ENCODE peak calls at places on chromosome 6, in ten cellular contexts. T is Right ventricle myocardium superior; Q is B cell; N is stromal cell of bone marrow; V is aorta; U is naive thymus-derived CD8-positive, alpha-beta T cell; A is nephron progenitor cell; W is stimulated activated CD4-positive, alpha-beta T cell treated with anti-CD3 and anti-CD28 coated beads, Interleukin-1b, Interleukin-23, amount 100 ng/mL, for 1 hour; S is EL; X is H4. M is an unnamed sample.

GRCh38 chr6:35310265-35310831 is 12.7 kb downstream of the DEF6 start:
- DNase-seq in T (no peak), A (no peak), X (no peak), N (no peak), U (no peak), W (no peak), V (no peak), S (no peak), Q (no peak), M (no peak)

GRCh38 chr6:112437053-112437452 is 89.9 kb downstream of the RFPL4B start:
- DNase-seq in A (peak; percentile 3), Q (no peak), X (no peak), S (no peak), T (no peak), U (no peak), W (no peak), N (no peak), V (no peak), M (no peak)

GRCh38 chr6:147826698-147827097 is 318.2 kb downstream of the SAMD5 start:
- DNase-seq in U (no peak), V (no peak), T (no peak), Q (no peak), A (no peak), N (no peak), W (no peak), S (no peak), X (no peak), M (no peak)

GRCh38 chr6:35297541-35298481 is at the start of gene DEF6:
- DNase-seq in W (peak; percentile 76), T (peak; percentile 89), A (peak; percentile 82), S (peak; percentile 74), U (peak; percentile 88), X (no peak), N (no peak), V (peak; percentile 87), Q (peak; percentile 89), M (peak; percentile 66)

GRCh38 chr6:33958863-33959651 is 155.3 kb upstream of the MLN start:
- DNase-seq in W (no peak), S (no peak), V (no peak), X (no peak), T (no peak), Q (no peak), U (no peak), N (no peak), A (no peak), M (no peak)

GRCh38 chr6:80553071-80553740 is 446.7 kb downstream of the BCKDHB start:
- DNase-seq in W (no peak), A (no peak), N (no peak), X (no peak), U (no peak), V (no peak), S (no peak), T (no peak), Q (no peak), M (no peak)

GRCh38 chr6:89830385-89830809 is 717 bp downstream of the CASP8AP2 start:
- DNase-seq in N (no peak), A (no peak), U (no peak), X (no peak), T (no peak), W (no peak), S (peak; percentile 14), V (no peak), Q (no peak), M (no peak)

GRCh38 chr6:15716889-15717288 is 54.1 kb upstream of the DTNBP1 start:
- DNase-seq in S (no peak), A (no peak), N (no peak), X (no peak), T (no peak), U (no peak), W (no peak), Q (no peak), V (no peak), M (no peak)

GRCh38 chr6:6315660-6316059 is 4.8 kb downstream of the F13A1 start:
- DNase-seq in U (no peak), X (peak; percentile 28), A (peak; percentile 61), V (no peak), Q (peak; percentile 21), W (no peak), T (no peak), N (peak; percentile 29), S (peak; percentile 28), M (no peak)

GRCh38 chr6:154414021-154414813 is 57.6 kb upstream of the IPCEF1 start:
- DNase-seq in Q (no peak), S (peak; percentile 79), V (no peak), U (no peak), X (no peak), W (no peak), A (no peak), T (no peak), N (no peak), M (peak; percentile 43)

GRCh38 chr6:154590770-154591169 is 80.3 kb upstream of the CNKSR3 start:
- DNase-seq in V (no peak), T (no peak), X (no peak), U (no peak), S (no peak), W (no peak), A (no peak), Q (no peak), N (no peak), M (no peak)

GRCh38 chr6:53813801-53814200 is 19.0 kb downstream of the LRRC1 start:
- DNase-seq in T (no peak), A (no peak), X (no peak), V (no peak), N (no peak), W (no peak), Q (no peak), U (no peak), S (no peak), M (no peak)

GRCh38 chr6:15406452-15406851 is 160.6 kb downstream of the JARID2 start:
- DNase-seq in W (no peak), Q (no peak), S (no peak), N (no peak), U (no peak), X (no peak), T (no peak), A (no peak), V (no peak), M (no peak)

GRCh38 chr6:169832247-169832948 is 81.0 kb downstream of the ERMARD start:
- DNase-seq in A (no peak), S (no peak), T (no peak), Q (no peak), X (no peak), U (no peak), V (no peak), N (no peak), W (no peak), M (no peak)

GRCh38 chr6:15474196-15474595 is 188.6 kb downstream of the DTNBP1 start:
- DNase-seq in U (no peak), X (no peak), W (no peak), V (no peak), S (peak; percentile 84), T (no peak), A (no peak), Q (no peak), N (no peak), M (no peak)

GRCh38 chr6:37058084-37058586 is 52.7 kb downstream of the FGD2 start:
- DNase-seq in V (no peak), T (no peak), U (no peak), A (no peak), X (no peak), N (no peak), W (no peak), Q (no peak), S (peak; percentile 54), M (no peak)

GRCh38 chr6:56714982-56715456 is 72.3 kb upstream of the DST start:
- DNase-seq in U (no peak), A (no peak), T (no peak), V (no peak), W (no peak), Q (no peak), N (peak; percentile 54), S (peak; percentile 98), X (peak; percentile 96), M (no peak)

GRCh38 chr6:143579703-143580102 is 68.2 kb upstream of the FUCA2 start:
- DNase-seq in U (no peak), T (peak; percentile 54), N (peak; percentile 69), W (no peak), X (no peak), S (peak; percentile 89), Q (no peak), A (no peak), V (peak; percentile 85), M (peak; percentile 78)

GRCh38 chr6:45477785-45478184 is 100.1 kb upstream of the SUPT3H start:
- DNase-seq in V (no peak), T (no peak), U (no peak), Q (no peak), W (no peak), X (no peak), S (no peak), N (no peak), A (no peak), M (no peak)

GRCh38 chr6:38218235-38218634 is 398.7 kb downstream of the ZFAND3 start:
- DNase-seq in T (no peak), S (no peak), A (no peak), X (no peak), N (no peak), Q (no peak), V (no peak), U (no peak), W (no peak), M (no peak)